ENCODE peak calls at places on chromosomes 13 and 19, in eight cellular contexts. F is aorta; O is kidney epithelial cell; R is AG08396; N is adrenal gland; Y is stimulated activated CD4-positive, alpha-beta T cell treated with anti-CD3 and anti-CD28 coated beads, Interleukin-12 subunit alpha, Interleukin-12 subunit beta, amount 100 ng/mL, for 4 hours; I is NCI-H1694; Z is uterus. B is an unnamed sample.

GRCh38 chr13:98300956-98301641 is 124.0 kb upstream of the RNF113B start:
- DNase-seq in O (no peak), Z (no peak), N (no peak), R (peak; percentile 52), I (no peak), F (no peak), Y (no peak), B (no peak)

GRCh38 chr19:53875602-53876340 is 6.2 kb upstream of the PRKCG start:
- DNase-seq in F (no peak), Z (no peak), Y (no peak), O (no peak), R (no peak), I (no peak), N (no peak), B (no peak)

GRCh38 chr19:4866595-4867424 is 657 bp downstream of the PLIN3 start:
- DNase-seq in Y (peak; percentile 41), O (no peak), Z (peak; percentile 61), N (peak; percentile 57), R (peak; percentile 59), F (peak; percentile 89), I (no peak), B (no peak)

GRCh38 chr13:44116562-44117315 is 237.0 kb downstream of the LACC1 start:
- DNase-seq in Y (no peak), I (no peak), Z (no peak), N (no peak), O (no peak), R (no peak), F (no peak), B (no peak)

GRCh38 chr13:25859528-25859927 is 192.3 kb downstream of the SHISA2 start:
- DNase-seq in I (no peak), R (no peak), O (no peak), Z (no peak), F (no peak), Y (no peak), N (no peak), B (no peak)

GRCh38 chr13:99330942-99331341 is 23.7 kb upstream of the GPR183 start:
- DNase-seq in Y (no peak), F (no peak), Z (no peak), I (no peak), O (no peak), R (no peak), N (no peak), B (no peak)

GRCh38 chr13:36814465-36814864 is 4.6 kb upstream of the RFXAP start:
- DNase-seq in N (no peak), Z (no peak), O (no peak), I (no peak), Y (no peak), R (no peak), F (no peak), B (no peak)

GRCh38 chr13:75417647-75418046 is 64.3 kb downstream of the TBC1D4 start:
- DNase-seq in Y (no peak), R (no peak), N (no peak), F (no peak), I (no peak), Z (no peak), O (no peak), B (no peak)

GRCh38 chr19:53549354-53549753 is 11.4 kb downstream of the ZNF331 start:
- DNase-seq in N (no peak), Z (no peak), Y (no peak), R (peak; percentile 34), I (no peak), O (no peak), F (no peak), B (no peak)

GRCh38 chr13:25276748-25277147 is 10.5 kb downstream of the MTMR6 start:
- DNase-seq in I (no peak), F (no peak), O (no peak), Z (no peak), N (no peak), R (peak; percentile 29), Y (no peak), B (no peak)

GRCh38 chr19:41327499-41328156 is 17.7 kb downstream of the CCDC97 start:
- DNase-seq in F (peak; percentile 86), R (peak; percentile 64), N (peak; percentile 64), O (no peak), I (no peak), Z (peak; percentile 51), Y (peak; percentile 79), B (no peak)

GRCh38 chr13:98957731-98958442 is 20.0 kb downstream of the DOCK9 start:
- DNase-seq in Y (no peak), N (no peak), R (no peak), F (no peak), I (no peak), Z (no peak), O (no peak), B (no peak)

GRCh38 chr19:32828643-32829344 is 40.8 kb downstream of the SLC7A9 start:
- DNase-seq in F (no peak), N (no peak), Y (no peak), Z (no peak), O (no peak), R (no peak), I (no peak), B (no peak)

GRCh38 chr13:113047587-113047986 is 58.0 kb upstream of the F7 start:
- DNase-seq in F (peak; percentile 55), Z (no peak), Y (no peak), R (no peak), O (no peak), I (no peak), N (no peak), B (no peak)

GRCh38 chr19:46845959-46846459 is 4.6 kb downstream of the AP2S1 start:
- DNase-seq in R (no peak), Z (no peak), I (no peak), N (peak; percentile 23), Y (no peak), F (no peak), O (no peak), B (no peak)

GRCh38 chr13:26679945-26680516 is 80.6 kb downstream of the GPR12 start:
- DNase-seq in N (no peak), Z (no peak), F (no peak), I (no peak), Y (no peak), O (peak; percentile 38), R (no peak), B (no peak)

GRCh38 chr13:96821381-96821780 is 172.9 kb downstream of the OXGR1 start:
- DNase-seq in O (no peak), N (no peak), R (no peak), F (no peak), Y (no peak), Z (no peak), I (no peak), B (no peak)

B was measured in GM12864.